ENCODE peak calls at places on chromosomes 5 and 9, in six cellular contexts. N is CD4-positive, alpha-beta T cell; B is gastrocnemius medialis; M is astrocyte of the spinal cord; W is GM20000; G is heart left ventricle. T is an unnamed sample.

GRCh38 chr9:134597041-134597913 is 44.3 kb upstream of the COL5A1 start:
- DNase-seq in B (no peak), M (peak), W (no peak), G (no peak), N (no peak), T (no peak)

GRCh38 chr5:73541981-73542380 is 23.5 kb downstream of the ANKRA2 start:
- DNase-seq in B (no peak), G (no peak), M (peak), W (no peak), N (no peak), T (no peak)

GRCh38 chr9:123684393-123685149 is 245.4 kb downstream of the DENND1A start:
- DNase-seq in M (no peak), N (no peak), W (no peak), G (no peak), B (no peak), T (no peak)

GRCh38 chr5:125190232-125191051 is 444.0 kb upstream of the ZNF608 start:
- DNase-seq in B (peak), M (peak), N (no peak), G (no peak), W (no peak), T (peak)

GRCh38 chr5:16803831-16804230 is 132.3 kb downstream of the MYO10 start:
- DNase-seq in M (no peak), W (no peak), G (no peak), N (no peak), B (no peak), T (no peak)

GRCh38 chr9:37290881-37291485 is 131.5 kb upstream of the GRHPR start:
- DNase-seq in N (no peak), M (peak), B (no peak), W (peak), G (no peak), T (peak)

GRCh38 chr5:21774791-21775190 is 1078.4 kb downstream of the CDH12 start:
- DNase-seq in G (no peak), N (no peak), W (no peak), B (no peak), M (peak), T (peak)

GRCh38 chr5:135426102-135427082 is 20.8 kb downstream of the DCANP1 start:
- DNase-seq in G (no peak), M (peak), N (no peak), W (peak), B (no peak), T (peak)

GRCh38 chr9:1050125-1050895 is at the start of gene DMRT2:
- DNase-seq in M (peak), G (peak), B (peak), W (peak), N (no peak), T (peak)

GRCh38 chr5:170571331-170571731 is 67.5 kb downstream of the KCNIP1 start:
- DNase-seq in N (no peak), G (no peak), M (peak), B (no peak), W (no peak), T (peak)
- TF ChIP-seq CTCF in N (no peak), G (no peak), M (peak), B (no peak), W (no peak), T (no peak)

DNA sequence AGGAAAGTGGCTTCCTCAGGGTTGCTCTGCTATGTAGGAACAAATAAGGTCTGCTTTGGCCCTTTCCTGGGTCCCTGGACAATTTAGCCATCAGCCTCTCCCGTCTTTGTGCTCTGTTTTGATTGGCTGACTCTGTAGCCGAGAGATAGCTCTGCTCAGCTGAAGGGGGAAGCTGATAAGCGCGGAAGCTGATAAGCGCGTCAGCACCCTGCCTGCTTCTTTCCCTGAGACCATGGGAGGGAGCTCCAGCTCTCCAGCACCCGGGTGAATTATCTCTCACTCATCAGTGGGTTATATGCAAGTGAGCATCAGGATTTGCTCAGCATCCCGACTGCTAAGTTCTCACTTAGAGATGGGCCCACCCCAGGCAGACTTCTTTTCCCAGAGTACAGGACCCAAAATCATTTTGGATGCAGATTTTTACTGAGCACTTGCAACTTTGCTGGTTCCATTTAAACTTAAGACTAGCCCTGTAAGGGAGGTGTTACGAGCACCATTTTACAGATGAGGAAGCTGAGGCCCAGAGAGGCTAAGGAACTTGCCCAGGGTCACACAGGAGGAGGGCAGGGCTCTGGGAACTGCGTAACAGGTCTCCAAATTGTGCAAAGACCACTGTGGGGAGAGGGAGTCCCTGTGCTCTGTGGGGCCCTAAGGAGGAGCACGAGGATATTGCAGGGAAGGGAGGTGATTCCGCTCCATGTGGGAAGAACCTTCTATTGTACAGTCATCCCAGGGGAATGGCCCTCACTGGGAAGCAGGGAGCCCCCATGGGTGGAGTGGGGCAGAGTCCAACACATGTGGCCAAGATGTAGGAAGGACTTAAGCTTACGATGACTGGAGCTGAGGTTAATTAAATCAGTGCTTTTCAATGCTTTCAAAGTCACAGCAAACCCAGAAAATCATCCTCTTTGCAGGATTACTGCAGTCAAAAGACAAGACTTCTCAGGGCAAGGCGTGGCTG is 83.7 kb upstream of the ORM1 start:
- DNase-seq in N (no peak), W (no peak), G (peak), B (no peak), M (peak), T (no peak)
- TF ChIP-seq CTCF in N (no peak), W (no peak), G (no peak), B (no peak), M (peak), T (no peak)

GRCh38 chr5:72137826-72138409 is 30.6 kb downstream of the MAP1B start:
- DNase-seq in B (no peak), N (no peak), W (peak), M (no peak), G (no peak), T (no peak)
- TF ChIP-seq CTCF in B (no peak), N (peak), W (no peak), M (peak), G (peak), T (peak)

GRCh38 chr5:96934695-96935555 is 955 bp upstream of the LNPEP start:
- DNase-seq in G (peak), M (peak), B (peak), W (peak), N (peak), T (peak)
- TF ChIP-seq CTCF in G (peak), M (no peak), B (peak), W (no peak), N (no peak), T (no peak)

GRCh38 chr5:114317751-114318150 is 44.1 kb upstream of the KCNN2 start:
- DNase-seq in W (no peak), G (no peak), B (no peak), N (no peak), M (no peak), T (no peak)
- TF ChIP-seq CTCF in W (no peak), G (no peak), B (no peak), N (no peak), M (no peak), T (no peak)

GRCh38 chr5:145872486-145872885 is 328 bp downstream of the GRXCR2 start:
- DNase-seq in B (no peak), W (no peak), G (no peak), N (no peak), M (no peak), T (no peak)
- TF ChIP-seq CTCF in B (no peak), W (no peak), G (no peak), N (no peak), M (no peak), T (no peak)

GRCh38 chr5:64417390-64417789 is 88.4 kb upstream of the RGS7BP start:
- DNase-seq in N (no peak), W (no peak), G (no peak), B (no peak), M (no peak), T (peak)
- TF ChIP-seq CTCF in N (no peak), W (no peak), G (no peak), B (no peak), M (no peak), T (no peak)